ENCODE peak calls at places on chromosomes 2 and 18, in nine cellular contexts. Y, E, H, V, C, T, R, D and Z are unnamed samples.

GRCh38 chr2:44242929-44243328 is 32.4 kb upstream of the SLC3A1 start:
- DNase-seq in H (no peak), T (no peak), E (no peak), V (no peak), D (no peak), R (peak), C (no peak), Y (no peak), Z (no peak)

GRCh38 chr2:179917272-179917671 is 55.9 kb upstream of the ZNF385B start:
- DNase-seq in R (peak), Y (no peak), V (peak), D (no peak), H (peak), T (no peak), E (peak), C (no peak), Z (no peak)

GRCh38 chr2:27713201-27713600 is 49.5 kb downstream of the SLC4A1AP start:
- DNase-seq in T (no peak), D (no peak), V (no peak), R (no peak), H (no peak), E (no peak), C (no peak), Y (no peak), Z (no peak)

GRCh38 chr18:45900623-45901022 is 66.5 kb downstream of the EPG5 start:
- DNase-seq in V (no peak), D (no peak), R (no peak), Y (no peak), T (no peak), C (no peak), E (no peak), H (no peak), Z (no peak)

GRCh38 chr2:104448661-104449410 is 405.1 kb upstream of the POU3F3 start:
- DNase-seq in R (no peak), Y (no peak), V (no peak), D (no peak), E (no peak), H (no peak), T (no peak), C (no peak), Z (no peak)

GRCh38 chr2:212905640-212906201 is 245.7 kb downstream of the IKZF2 start:
- DNase-seq in E (peak), H (peak), D (no peak), V (peak), Y (no peak), C (no peak), T (no peak), R (peak), Z (no peak)

GRCh38 chr18:7069191-7069590 is 48.4 kb downstream of the LAMA1 start:
- DNase-seq in C (no peak), T (no peak), E (no peak), R (peak), V (no peak), D (no peak), H (no peak), Y (no peak), Z (no peak)

GRCh38 chr2:39127973-39128372 is 7.1 kb upstream of the SOS1 start:
- DNase-seq in H (peak), E (peak), C (no peak), T (no peak), R (peak), V (no peak), D (peak), Y (no peak), Z (no peak)

GRCh38 chr18:77360315-77361186 is 110.9 kb downstream of the GALR1 start:
- DNase-seq in D (no peak), T (no peak), E (no peak), C (no peak), R (no peak), H (no peak), V (no peak), Y (no peak), Z (no peak)

GRCh38 chr2:205531082-205531481 is 151.2 kb upstream of the NRP2 start:
- DNase-seq in Y (no peak), T (no peak), H (no peak), D (no peak), R (no peak), V (no peak), C (no peak), E (no peak), Z (no peak)

GRCh38 chr2:162720559-162721271 is 117.9 kb downstream of the KCNH7 start:
- DNase-seq in D (no peak), R (no peak), H (no peak), T (no peak), Y (no peak), C (no peak), V (no peak), E (no peak), Z (no peak)

GRCh38 chr18:21742323-21742687 is 1.7 kb downstream of the MIB1 start:
- DNase-seq in C (no peak), V (no peak), D (no peak), R (peak), H (no peak), T (no peak), Y (no peak), E (peak), Z (no peak)

GRCh38 chr18:48861181-48861715 is 89.5 kb downstream of the SMAD7 start:
- DNase-seq in Y (no peak), T (no peak), V (no peak), R (no peak), D (no peak), H (no peak), E (no peak), C (no peak), Z (no peak)

GRCh38 chr2:111716901-111717635 is 166.9 kb downstream of the ANAPC1 start:
- DNase-seq in T (no peak), Y (no peak), H (no peak), E (no peak), D (no peak), V (no peak), C (no peak), R (no peak), Z (no peak)

GRCh38 chr18:77100751-77101355 is 31.7 kb downstream of the MBP start:
- DNase-seq in H (no peak), V (no peak), R (no peak), C (no peak), Y (no peak), T (no peak), E (peak), D (no peak), Z (no peak)

GRCh38 chr2:78293768-78294167 is 731.7 kb upstream of the REG3G start:
- DNase-seq in Y (no peak), T (no peak), R (no peak), H (no peak), V (no peak), D (no peak), C (no peak), E (no peak), Z (no peak)

GRCh38 chr2:96024336-96025106 is 10.2 kb downstream of the GPAT2 start:
- DNase-seq in T (no peak), E (no peak), C (no peak), V (no peak), Y (no peak), D (peak), H (no peak), R (no peak), Z (no peak)

GRCh38 chr2:23760746-23761145 is 166.2 kb downstream of the ATAD2B start:
- DNase-seq in V (peak), C (no peak), Y (no peak), R (peak), D (no peak), T (no peak), H (peak), E (peak), Z (no peak)
- TF ChIP-seq CTCF in V (peak), C (peak), Y (peak), R (peak), D (no peak), T (peak), H (peak), E (no peak), Z (peak)

DNA sequence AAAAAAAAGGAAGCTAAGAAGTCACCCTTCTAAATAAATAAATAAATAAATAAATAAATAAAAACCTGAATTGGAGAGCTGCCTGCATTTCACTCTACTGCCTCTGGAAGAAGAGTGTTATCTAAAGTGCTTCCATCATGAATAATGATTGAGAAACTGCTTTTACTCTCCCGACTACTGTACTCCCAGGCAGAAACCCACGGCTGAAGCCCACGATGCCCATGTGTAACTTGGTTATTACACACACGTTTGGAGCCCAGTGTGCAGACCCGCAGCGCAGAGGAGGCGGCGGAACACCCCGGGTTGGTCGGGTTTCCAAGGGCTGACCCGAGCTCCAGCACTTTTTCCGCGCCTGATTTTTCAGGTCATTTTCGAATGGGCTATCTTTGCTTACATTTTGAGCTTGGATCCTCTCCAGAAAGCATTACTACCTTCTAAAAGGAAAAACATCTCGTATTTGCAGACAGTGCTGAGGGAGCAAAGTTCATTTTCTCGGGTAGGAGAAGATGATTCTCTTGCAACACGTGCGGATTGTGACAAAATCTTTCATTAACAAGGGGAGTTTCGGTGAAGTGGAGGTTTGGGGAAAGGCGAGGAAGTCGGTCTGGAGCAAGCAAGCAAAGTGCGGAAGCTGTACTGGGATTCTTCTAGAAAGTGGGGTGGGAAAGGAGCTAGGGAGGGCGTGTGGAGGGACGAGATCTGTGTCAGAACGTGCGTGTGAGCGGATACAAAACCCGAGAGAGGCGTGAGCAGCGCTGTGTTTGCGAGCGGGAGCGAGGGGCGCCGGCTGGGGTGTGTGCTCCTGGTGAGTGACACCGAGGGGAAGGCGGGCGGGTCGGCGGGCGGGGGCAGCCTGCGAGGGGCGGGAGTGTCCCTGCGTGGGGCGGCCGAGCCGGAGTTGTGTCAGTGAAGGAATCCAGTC is at the start of gene SPATS2L:
- DNase-seq in V (peak), E (peak), T (peak), D (no peak), C (peak), R (peak), H (peak), Y (peak), Z (peak)
- TF ChIP-seq CTCF in V (no peak), E (no peak), T (peak), D (no peak), C (no peak), R (peak), H (peak), Y (peak), Z (no peak)

GRCh38 chr2:217475101-217475500 is 527.7 kb downstream of the TNS1 start:
- DNase-seq in V (peak), E (no peak), R (no peak), C (no peak), Y (no peak), H (no peak), T (no peak), D (no peak), Z (no peak)

GRCh38 chr2:217475791-217476190 is 527.0 kb downstream of the TNS1 start:
- DNase-seq in E (no peak), T (no peak), Y (no peak), D (no peak), H (no peak), V (no peak), R (no peak), C (no peak), Z (no peak)

GRCh38 chr2:217478831-217479435 is 523.9 kb downstream of the TNS1 start:
- DNase-seq in E (no peak), V (no peak), T (no peak), H (no peak), Y (no peak), C (no peak), R (no peak), D (no peak), Z (no peak)

GRCh38 chr2:217479626-217480025 is 523.2 kb downstream of the TNS1 start:
- DNase-seq in C (no peak), D (no peak), H (no peak), V (no peak), T (peak), E (no peak), R (no peak), Y (no peak), Z (no peak)

DNA sequence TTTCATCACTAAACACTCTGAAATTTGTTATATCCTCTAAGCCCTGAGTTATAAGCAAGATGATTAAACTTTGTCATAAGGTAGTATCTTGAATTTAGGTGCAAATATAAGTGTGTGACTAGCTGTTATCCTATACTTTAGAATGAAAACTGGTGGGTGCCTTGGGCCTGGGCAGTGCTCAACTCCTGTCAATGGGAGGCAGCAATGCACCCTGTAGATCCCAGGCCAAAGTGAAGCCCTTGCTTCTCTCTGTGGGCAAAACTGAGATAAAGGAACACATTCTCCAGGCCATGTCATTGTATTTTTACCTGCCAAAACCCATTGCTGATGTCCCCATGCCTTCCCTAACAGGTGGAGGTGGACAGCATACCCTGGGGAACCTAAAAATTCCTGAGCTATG is 525.2 kb downstream of the TNS1 start:
- DNase-seq in D (no peak), E (no peak), R (no peak), V (no peak), C (no peak), Y (no peak), H (no peak), T (no peak), Z (no peak)
- TF ChIP-seq CTCF in D (no peak), E (no peak), R (no peak), V (no peak), C (no peak), Y (no peak), H (no peak), T (no peak), Z (no peak)

GRCh38 chr2:54724560-54725342 is 1.3 kb downstream of the EML6 start:
- DNase-seq in Y (peak), E (no peak), C (no peak), T (no peak), D (peak), H (peak), R (no peak), V (no peak), Z (peak)

GRCh38 chr2:54726940-54727339 is 3.5 kb downstream of the EML6 start:
- DNase-seq in V (no peak), D (no peak), H (no peak), E (no peak), C (no peak), R (no peak), T (no peak), Y (no peak), Z (no peak)

GRCh38 chr2:54726431-54726830 is 3.0 kb downstream of the EML6 start:
- DNase-seq in V (no peak), Y (no peak), H (no peak), R (no peak), D (no peak), T (no peak), C (no peak), E (peak), Z (no peak)

GRCh38 chr2:54725343-54726099 is 2.1 kb downstream of the EML6 start:
- DNase-seq in Y (no peak), H (no peak), V (no peak), T (no peak), R (no peak), C (no peak), D (no peak), E (no peak), Z (no peak)

DNA sequence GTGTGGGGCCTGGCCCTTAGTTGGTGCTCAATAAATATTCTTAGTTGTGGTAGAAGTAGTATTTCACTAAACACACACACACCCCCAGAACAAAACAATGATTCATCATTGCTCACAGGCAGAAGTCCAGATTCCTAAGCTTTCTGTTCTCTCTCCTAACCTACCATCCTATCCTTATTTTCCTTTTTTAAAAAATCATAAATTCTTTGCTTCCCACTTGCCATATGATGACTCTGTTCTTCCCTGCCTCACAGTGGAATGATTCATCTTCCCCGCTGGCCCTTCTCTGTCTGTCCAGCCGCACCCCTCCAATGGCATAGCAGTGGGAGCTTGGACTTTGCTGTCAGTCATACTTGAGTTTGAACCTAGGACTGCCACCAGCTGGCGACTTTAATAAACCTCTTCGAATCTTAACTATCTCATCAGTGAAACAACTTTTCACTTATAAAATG is 5.2 kb downstream of the EML6 start:
- DNase-seq in C (no peak), V (peak), E (peak), H (peak), Y (no peak), D (no peak), R (peak), T (no peak), Z (no peak)
- TF ChIP-seq CTCF in C (no peak), V (peak), E (no peak), H (peak), Y (no peak), D (no peak), R (no peak), T (no peak), Z (no peak)

DNA sequence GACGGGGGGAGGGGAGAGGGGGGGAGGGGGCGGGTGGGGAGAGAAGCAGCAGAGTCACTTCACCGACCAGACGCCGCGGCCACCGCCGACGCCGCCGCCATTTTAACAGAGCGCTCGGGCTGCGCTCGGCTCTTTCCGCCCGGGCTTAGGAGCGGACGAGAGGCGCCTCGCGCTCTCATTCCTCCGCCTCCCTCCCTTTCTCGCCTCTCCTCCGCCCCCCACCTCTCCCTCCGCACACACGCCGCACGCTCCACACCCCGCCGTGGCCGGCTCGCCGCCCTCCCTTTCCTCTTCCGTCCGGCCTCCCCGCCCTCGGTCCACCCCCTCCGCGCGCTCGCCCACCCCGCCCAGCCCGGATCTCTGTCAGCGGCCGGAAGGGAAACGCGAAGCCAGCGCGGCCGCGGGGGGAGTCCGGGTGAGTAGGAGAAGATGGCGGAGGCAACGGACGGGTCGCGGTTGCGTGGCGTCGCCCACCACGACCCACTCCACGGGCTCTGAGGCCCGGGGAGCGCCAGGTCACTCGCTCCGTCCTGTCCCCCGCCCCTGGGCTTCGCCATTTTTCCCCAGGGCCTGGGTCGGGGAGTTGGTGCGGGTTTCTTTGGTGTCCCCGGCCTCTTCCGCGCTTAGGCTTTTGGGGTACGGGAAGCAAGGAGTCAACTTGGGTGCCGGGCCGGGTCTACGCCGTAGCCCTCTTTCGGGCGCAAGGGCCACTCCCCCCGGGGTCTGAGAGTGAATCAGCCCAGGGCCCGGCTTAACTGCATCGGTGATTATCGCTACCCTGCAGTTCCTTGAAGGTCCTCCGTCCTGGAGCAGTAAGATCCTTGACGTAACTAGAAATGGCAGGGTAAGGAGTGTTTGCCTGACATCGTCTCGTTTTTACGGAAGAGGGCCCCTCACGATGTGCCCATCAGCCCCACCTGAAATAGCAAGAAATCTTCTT is at the start of gene USP34:
- DNase-seq in H (peak), C (peak), R (peak), D (peak), T (peak), V (peak), Y (peak), E (peak), Z (peak)
- TF ChIP-seq CTCF in H (no peak), C (no peak), R (no peak), D (no peak), T (peak), V (no peak), Y (no peak), E (peak), Z (no peak)

DNA sequence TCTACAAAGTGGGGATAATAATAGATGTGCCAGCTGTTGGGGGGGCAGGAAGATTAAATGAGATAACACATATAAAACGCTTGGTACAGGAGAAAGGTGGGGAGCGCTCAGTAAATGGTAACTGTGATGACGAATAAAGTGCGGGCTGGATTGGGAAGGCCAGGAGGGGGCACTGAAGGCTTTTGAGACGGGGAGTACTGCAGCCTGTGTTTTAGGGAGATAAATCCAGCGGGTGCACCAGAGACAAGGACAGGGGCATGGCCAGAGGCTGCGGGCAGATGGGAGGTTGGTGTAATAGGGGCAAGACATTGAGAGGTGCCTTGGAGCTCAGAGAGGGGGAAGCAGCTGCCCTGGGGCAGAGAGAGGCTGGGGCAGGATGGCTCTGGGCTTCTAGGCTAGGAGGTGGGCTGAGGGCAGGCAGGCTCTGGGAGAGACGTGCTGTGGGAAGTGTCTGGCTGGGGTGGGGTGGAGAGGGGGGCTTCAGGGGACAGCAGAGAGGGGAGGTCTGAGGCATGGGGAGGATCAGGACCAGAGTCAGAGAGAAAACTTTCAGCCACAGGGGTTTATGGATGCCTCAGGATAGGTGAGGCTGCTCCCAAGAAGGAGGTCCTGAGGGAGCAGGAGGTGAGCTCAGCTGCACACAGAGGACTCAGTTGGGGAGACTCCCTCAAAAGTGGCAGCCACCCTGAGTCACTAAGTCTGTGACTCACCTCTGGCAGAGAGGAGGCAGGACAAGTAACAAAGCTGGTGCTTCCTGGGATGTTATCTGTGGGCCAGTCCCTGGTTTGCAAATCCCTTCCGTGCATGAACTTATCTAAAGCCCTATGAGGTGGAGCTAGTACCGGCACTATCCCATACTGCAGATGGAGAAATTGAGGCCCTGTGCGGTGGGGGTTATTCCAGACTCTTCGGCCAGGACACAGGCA is 18.9 kb downstream of the TEX44 start:
- DNase-seq in V (no peak), Y (no peak), R (peak), E (peak), T (peak), C (peak), H (peak), D (no peak), Z (no peak)
- TF ChIP-seq CTCF in V (peak), Y (peak), R (peak), E (no peak), T (no peak), C (no peak), H (peak), D (no peak), Z (peak)